ENCODE peak calls at places on chromosomes 2 and 18, in six cellular contexts. U is NCI-H1694 treated with DMSO at 0.1 percent for 48 hours; L is activated CD4-positive, alpha-beta T cell treated with anti-CD3 and anti-CD28 coated beads, Interleukin-2, amount 10 ng/mL, durations not matched to agents 7 days and 5 days; C is 8988T; S is Right ventricle myocardium superior; D is DND-41. R is an unnamed sample.

GRCh38 chr2:39320162-39320561 is 76.4 kb upstream of the CDKL4 start:
- DNase-seq in U (no peak), L (no peak), C (no peak), S (no peak), D (no peak), R (no peak)

GRCh38 chr2:64319930-64320329 is 134.0 kb upstream of the LGALSL start:
- DNase-seq in U (no peak), L (no peak), C (no peak), S (no peak), D (no peak), R (no peak)

GRCh38 chr2:178523596-178524134 is 43.4 kb downstream of the PLEKHA3 start:
- DNase-seq in U (peak), L (no peak), C (no peak), S (no peak), D (peak), R (no peak)

GRCh38 chr2:205409403-205409802 is 272.9 kb upstream of the NRP2 start:
- DNase-seq in U (no peak), L (no peak), C (no peak), S (no peak), D (no peak), R (no peak)

GRCh38 chr2:100654611-100655010 is 91.8 kb downstream of the PDCL3 start:
- DNase-seq in U (no peak), L (no peak), C (no peak), S (no peak), D (no peak), R (no peak)

GRCh38 chr18:43078485-43079092 is 36.9 kb downstream of the RIT2 start:
- DNase-seq in U (no peak), L (no peak), C (no peak), S (no peak), D (no peak), R (no peak)

GRCh38 chr2:165674780-165675179 is 119.3 kb downstream of the GALNT3 start:
- DNase-seq in U (no peak), L (no peak), C (no peak), S (no peak), D (no peak), R (no peak)

GRCh38 chr18:78192044-78192443 is 787.6 kb upstream of the SALL3 start:
- DNase-seq in U (peak), L (no peak), C (no peak), S (no peak), D (no peak), R (no peak)

GRCh38 chr2:148982282-148982681 is 56.2 kb upstream of the LYPD6B start:
- DNase-seq in U (peak), L (no peak), C (no peak), S (no peak), D (no peak), R (no peak)

GRCh38 chr2:203886579-203887230 is 19.1 kb downstream of the CTLA4 start:
- DNase-seq in U (no peak), L (no peak), C (no peak), S (no peak), D (no peak), R (no peak)

GRCh38 chr2:20167356-20167755 is 57.6 kb downstream of the SDC1 start:
- DNase-seq in U (no peak), L (no peak), C (no peak), S (no peak), D (no peak), R (no peak)

GRCh38 chr2:234834228-234834923 is 117.4 kb upstream of the SH3BP4 start:
- DNase-seq in U (no peak), L (no peak), C (no peak), S (no peak), D (no peak), R (no peak)

GRCh38 chr2:216694201-216694825 is 1.0 kb downstream of the IGFBP5 start:
- DNase-seq in U (peak), L (peak), C (no peak), S (peak), D (peak), R (no peak)

GRCh38 chr2:172900871-172901270 is 165.2 kb downstream of the RAPGEF4 start:
- DNase-seq in U (no peak), L (no peak), C (no peak), S (no peak), D (no peak), R (no peak)

GRCh38 chr18:67864677-67865340 is 348.3 kb upstream of the DSEL start:
- DNase-seq in U (no peak), L (no peak), C (no peak), S (no peak), D (no peak), R (no peak)

GRCh38 chr2:234001380-234001993 is 49.0 kb upstream of the SPP2 start:
- DNase-seq in U (no peak), L (peak), C (no peak), S (no peak), D (no peak), R (no peak)

GRCh38 chr2:216651370-216651881 is 18.2 kb downstream of the IGFBP2 start:
- DNase-seq in U (no peak), L (no peak), C (no peak), S (no peak), D (no peak), R (no peak)

GRCh38 chr2:96795076-96795475 is 21.0 kb upstream of the CNNM3 start:
- DNase-seq in U (no peak), L (no peak), C (no peak), S (no peak), D (no peak), R (no peak)

GRCh38 chr2:17303054-17303453 is 215.2 kb downstream of the RAD51AP2 start:
- DNase-seq in U (no peak), L (no peak), C (no peak), S (no peak), D (no peak), R (no peak)

GRCh38 chr2:16022548-16023240 is 82.3 kb downstream of the MYCN start:
- DNase-seq in U (no peak), L (no peak), C (no peak), S (no peak), D (no peak), R (no peak)

GRCh38 chr2:186590538-186591441 is 934 bp downstream of the ITGAV start:
- DNase-seq in U (peak), L (no peak), C (no peak), S (no peak), D (no peak), R (no peak)

GRCh38 chr18:56202567-56203136 is 435.7 kb downstream of the TXNL1 start:
- DNase-seq in U (no peak), L (no peak), C (no peak), S (no peak), D (no peak), R (no peak)

GRCh38 chr2:28338046-28338753 is 54.5 kb upstream of the FOSL2 start:
- DNase-seq in U (no peak), L (no peak), C (no peak), S (peak), D (no peak), R (no peak)

GRCh38 chr18:23970161-23971153 is 44.1 kb upstream of the TTC39C start:
- DNase-seq in U (no peak), L (peak), C (no peak), S (no peak), D (peak), R (peak)

GRCh38 chr18:43396266-43396665 is 119.0 kb upstream of the SYT4 start:
- DNase-seq in U (peak), L (no peak), C (no peak), S (no peak), D (no peak), R (no peak)

GRCh38 chr18:421236-422155 is 79.0 kb downstream of the COLEC12 start:
- DNase-seq in U (no peak), L (no peak), C (no peak), S (no peak), D (no peak), R (no peak)

GRCh38 chr2:3214827-3215404 is 162.7 kb downstream of the EIPR1 start:
- DNase-seq in U (no peak), L (no peak), C (no peak), S (no peak), D (no peak), R (no peak)

GRCh38 chr2:172826522-172826921 is 90.9 kb downstream of the RAPGEF4 start:
- DNase-seq in U (no peak), L (no peak), C (no peak), S (no peak), D (no peak), R (no peak)

GRCh38 chr2:9748586-9748985 is 94.7 kb upstream of the TAF1B start:
- DNase-seq in U (no peak), L (no peak), C (no peak), S (no peak), D (no peak), R (no peak)

GRCh38 chr2:237525559-237526157 is 38.6 kb downstream of the MLPH start:
- DNase-seq in U (no peak), L (no peak), C (no peak), S (no peak), D (no peak), R (no peak)

GRCh38 chr2:119756837-119757236 is 2.9 kb upstream of the PTPN4 start:
- DNase-seq in U (no peak), L (no peak), C (no peak), S (peak), D (no peak), R (no peak)

GRCh38 chr2:221444106-221444505 is 128.0 kb downstream of the EPHA4 start:
- DNase-seq in U (no peak), L (no peak), C (no peak), S (peak), D (no peak), R (no peak)

GRCh38 chr2:118530976-118531375 is 316.5 kb downstream of the EN1 start:
- DNase-seq in U (no peak), L (no peak), C (no peak), S (no peak), D (no peak), R (no peak)